ENCODE peak calls at places on chromosome 7, in eight cellular contexts. B is lower lobe of right lung; G is BJ; X is psoas muscle; F is CD8-positive, alpha-beta T cell; N is skeletal muscle cell; A is dorsolateral prefrontal cortex; Q is foreskin fibroblast. E is an unnamed sample.

GRCh38 chr7:107982918-107983389 is 20.0 kb downstream of the LAMB1 start:
- DNase-seq in B (no peak), G (peak), X (no peak), F (no peak), N (no peak), A (no peak), Q (peak), E (peak)

GRCh38 chr7:20514364-20514763 is 101.1 kb upstream of the ABCB5 start:
- DNase-seq in B (no peak), G (no peak), X (no peak), F (no peak), N (peak), A (no peak), Q (no peak), E (no peak)

GRCh38 chr7:117323877-117324699 is 1.2 kb upstream of the WNT2 start:
- DNase-seq in B (peak), G (peak), X (peak), F (no peak), N (no peak), A (peak), Q (peak), E (no peak)

GRCh38 chr7:4129481-4130122 is 552.5 kb upstream of the FOXK1 start:
- DNase-seq in B (no peak), G (no peak), X (no peak), F (no peak), N (no peak), A (no peak), Q (no peak), E (no peak)

GRCh38 chr7:124720195-124720594 is 45.4 kb downstream of the GPR37 start:
- DNase-seq in B (no peak), G (no peak), X (no peak), F (no peak), N (no peak), A (no peak), Q (peak), E (no peak)

GRCh38 chr7:91519241-91520200 is 255.3 kb downstream of the FZD1 start:
- DNase-seq in B (no peak), G (no peak), X (no peak), F (no peak), N (peak), A (no peak), Q (no peak), E (no peak)

GRCh38 chr7:149494738-149495368 is 2.8 kb downstream of the ZNF746 start:
- DNase-seq in B (no peak), G (peak), X (no peak), F (no peak), N (no peak), A (no peak), Q (peak), E (no peak)

GRCh38 chr7:28579571-28579970 is 167.3 kb downstream of the CREB5 start:
- DNase-seq in B (no peak), G (no peak), X (no peak), F (no peak), N (no peak), A (no peak), Q (no peak), E (no peak)

GRCh38 chr7:157077021-157077420 is 61.7 kb upstream of the UBE3C start:
- DNase-seq in B (no peak), G (no peak), X (no peak), F (no peak), N (no peak), A (no peak), Q (no peak), E (no peak)

GRCh38 chr7:39720586-39720985 is 97.2 kb downstream of the RALA start:
- DNase-seq in B (no peak), G (no peak), X (no peak), F (no peak), N (no peak), A (no peak), Q (no peak), E (peak)

GRCh38 chr7:138449580-138449979 is 10.5 kb upstream of the TRIM24 start:
- DNase-seq in B (no peak), G (no peak), X (no peak), F (peak), N (no peak), A (no peak), Q (no peak), E (no peak)

GRCh38 chr7:137882806-137883205 is 36.0 kb upstream of the DGKI start:
- DNase-seq in B (no peak), G (no peak), X (no peak), F (no peak), N (no peak), A (no peak), Q (peak), E (no peak)

GRCh38 chr7:141700848-141701371 is 1.1 kb downstream of the DENND11 start:
- DNase-seq in B (no peak), G (no peak), X (no peak), F (no peak), N (no peak), A (no peak), Q (peak), E (no peak)

GRCh38 chr7:75737856-75738603 is 711 bp downstream of the HIP1 start:
- DNase-seq in B (no peak), G (no peak), X (no peak), F (no peak), N (no peak), A (no peak), Q (peak), E (no peak)

GRCh38 chr7:93980744-93981479 is 23.2 kb downstream of the BET1 start:
- DNase-seq in B (no peak), G (no peak), X (no peak), F (no peak), N (no peak), A (no peak), Q (peak), E (no peak)

GRCh38 chr7:129969881-129970446 is 17.2 kb upstream of the UBE2H start:
- DNase-seq in B (peak), G (peak), X (no peak), F (no peak), N (no peak), A (no peak), Q (peak), E (no peak)

GRCh38 chr7:105989686-105990085 is 26.6 kb downstream of the CDHR3 start:
- DNase-seq in B (no peak), G (no peak), X (no peak), F (no peak), N (no peak), A (no peak), Q (no peak), E (no peak)

GRCh38 chr7:21675255-21675654 is 132.4 kb downstream of the DNAH11 start:
- DNase-seq in B (no peak), G (no peak), X (no peak), F (no peak), N (no peak), A (no peak), Q (no peak), E (no peak)

GRCh38 chr7:47470567-47471357 is 111.1 kb downstream of the TNS3 start:
- DNase-seq in B (no peak), G (no peak), X (no peak), F (no peak), N (no peak), A (no peak), Q (no peak), E (peak)

GRCh38 chr7:127632276-127632910 is 14.5 kb upstream of the PAX4 start:
- DNase-seq in B (no peak), G (peak), X (no peak), F (no peak), N (peak), A (no peak), Q (peak), E (no peak)

GRCh38 chr7:19754521-19755116 is 18.8 kb downstream of the TMEM196 start:
- DNase-seq in B (no peak), G (peak), X (no peak), F (no peak), N (no peak), A (no peak), Q (peak), E (peak)

GRCh38 chr7:140081774-140082425 is 19.1 kb upstream of the PARP12 start:
- DNase-seq in B (no peak), G (no peak), X (no peak), F (no peak), N (no peak), A (no peak), Q (no peak), E (no peak)

GRCh38 chr7:46844486-46844885 is 737.4 kb downstream of the TNS3 start:
- DNase-seq in B (no peak), G (no peak), X (no peak), F (no peak), N (no peak), A (no peak), Q (peak), E (no peak)

GRCh38 chr7:45575501-45576248 is 1.5 kb downstream of the ADCY1 start:
- DNase-seq in B (no peak), G (no peak), X (no peak), F (no peak), N (no peak), A (no peak), Q (no peak), E (no peak)
- H3K4me3 ChIP-seq in B (peak), G (no peak), X (peak), F (no peak), N (no peak), A (peak), Q (peak), E (peak)

GRCh38 chr7:12716134-12716667 is 28.8 kb downstream of the ARL4A start:
- DNase-seq in B (no peak), G (no peak), X (no peak), F (no peak), N (no peak), A (no peak), Q (no peak), E (no peak)
- H3K4me3 ChIP-seq in B (no peak), G (no peak), X (peak), F (no peak), N (no peak), A (peak), Q (no peak), E (no peak)

GRCh38 chr7:32958046-32959025 is 1.1 kb downstream of the FKBP9 start:
- DNase-seq in B (peak), G (no peak), X (peak), F (no peak), N (peak), A (no peak), Q (peak), E (no peak)
- H3K4me3 ChIP-seq in B (peak), G (peak), X (peak), F (peak), N (peak), A (peak), Q (peak), E (peak)

DNA sequence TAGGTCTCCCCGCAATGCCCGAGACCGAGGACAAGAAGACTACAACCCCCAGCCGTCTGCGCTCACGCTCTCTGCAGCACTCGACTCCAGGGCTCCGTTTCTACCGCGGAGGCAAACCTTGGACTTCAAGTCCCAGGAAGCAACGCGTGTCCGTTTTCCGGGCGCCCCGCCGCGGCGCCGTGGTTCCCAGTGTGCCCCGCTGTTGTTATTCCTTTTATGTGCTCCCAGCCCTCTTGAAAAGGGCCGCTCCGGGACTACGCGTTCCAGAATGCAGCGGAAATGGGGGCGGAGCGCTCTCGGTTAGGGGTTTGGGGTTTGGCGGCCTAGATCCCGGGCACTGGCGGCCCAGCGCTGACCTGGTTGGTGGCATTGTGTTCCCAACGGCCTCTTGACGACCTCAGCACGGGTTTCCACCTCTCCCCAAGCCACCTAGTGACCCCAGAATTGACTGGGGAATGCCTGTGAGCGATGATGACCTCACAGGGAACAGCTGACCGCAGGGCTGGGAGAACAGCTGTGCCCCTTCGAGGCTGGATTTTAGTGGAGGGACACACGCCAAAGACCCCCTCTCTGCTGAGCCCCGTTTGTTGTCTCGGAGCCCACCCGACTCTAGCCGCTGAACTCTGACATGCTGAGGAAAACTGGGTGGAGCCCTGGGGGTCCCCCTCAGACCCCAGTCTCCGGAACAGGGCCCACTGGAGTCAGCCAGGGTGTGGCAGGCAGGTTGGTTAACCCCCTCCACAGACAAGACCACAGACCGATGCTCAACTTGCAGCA is 480 bp upstream of the CDK5 start:
- DNase-seq in B (peak), G (peak), X (peak), F (peak), N (peak), A (peak), Q (peak), E (peak)
- H3K4me3 ChIP-seq in B (peak), G (peak), X (peak), F (peak), N (peak), A (peak), Q (peak), E (peak)

GRCh38 chr7:100040575-100040974 is 9.0 kb upstream of the ZSCAN21 start:
- DNase-seq in B (no peak), G (no peak), X (no peak), F (no peak), N (no peak), A (no peak), Q (no peak), E (no peak)
- H3K4me3 ChIP-seq in B (no peak), G (no peak), X (no peak), F (no peak), N (no peak), A (no peak), Q (no peak), E (no peak)

GRCh38 chr7:101941481-101942383 is 124.3 kb downstream of the CUX1 start:
- DNase-seq in B (no peak), G (no peak), X (no peak), F (no peak), N (peak), A (no peak), Q (peak), E (peak)
- H3K4me3 ChIP-seq in B (no peak), G (no peak), X (no peak), F (no peak), N (no peak), A (no peak), Q (no peak), E (no peak)

GRCh38 chr7:1181031-1181430 is 21.0 kb upstream of the ZFAND2A start:
- DNase-seq in B (no peak), G (no peak), X (no peak), F (no peak), N (no peak), A (no peak), Q (no peak), E (no peak)
- H3K4me3 ChIP-seq in B (no peak), G (no peak), X (no peak), F (no peak), N (no peak), A (no peak), Q (no peak), E (no peak)